ENCODE peak calls at places on chromosomes 16 and 17, in six cellular contexts. I is RWPE1; L is HCT116; R is CD4-positive, alpha-beta T cell; K is mesendoderm; B is breast epithelium. O is an unnamed sample.

GRCh38 chr16:11629071-11630030 is 38.9 kb upstream of the SNN start:
- DNase-seq in I (no peak), L (no peak), R (no peak), K (peak), B (no peak), O (no peak)

GRCh38 chr17:60817187-60817586 is 139.5 kb downstream of the BCAS3 start:
- DNase-seq in I (peak), L (no peak), R (no peak), K (no peak), B (no peak), O (peak)

GRCh38 chr17:1829189-1829578 is 518 bp downstream of the SMYD4 start:
- DNase-seq in I (peak), L (no peak), R (no peak), K (no peak), B (no peak), O (no peak)

GRCh38 chr17:74373838-74374606 is 6.7 kb downstream of the GPR142 start:
- DNase-seq in I (no peak), L (no peak), R (no peak), K (no peak), B (no peak), O (peak)

GRCh38 chr16:4114257-4115208 is 1.7 kb downstream of the ADCY9 start:
- DNase-seq in I (no peak), L (no peak), R (no peak), K (no peak), B (no peak), O (peak)

GRCh38 chr17:19546289-19547065 is 12.8 kb downstream of the SLC47A1 start:
- DNase-seq in I (no peak), L (no peak), R (no peak), K (peak), B (no peak), O (peak)

GRCh38 chr16:85759631-85760419 is 8.9 kb upstream of the C16orf74 start:
- DNase-seq in I (no peak), L (no peak), R (peak), K (no peak), B (no peak), O (peak)

GRCh38 chr17:47882247-47882646 is 13.8 kb upstream of the SP2 start:
- DNase-seq in I (no peak), L (no peak), R (no peak), K (no peak), B (no peak), O (peak)

GRCh38 chr16:3087836-3088235 is 11.3 kb downstream of the ZSCAN10 start:
- DNase-seq in I (no peak), L (no peak), R (no peak), K (no peak), B (no peak), O (no peak)

GRCh38 chr17:40340327-40340726 is 24.2 kb downstream of the GJD3 start:
- DNase-seq in I (no peak), L (no peak), R (no peak), K (no peak), B (no peak), O (no peak)

GRCh38 chr16:53080345-53081031 is 25.7 kb downstream of the CHD9 start:
- DNase-seq in I (peak), L (no peak), R (no peak), K (peak), B (no peak), O (peak)

GRCh38 chr16:14672403-14672971 is 21.6 kb downstream of the PLA2G10 start:
- DNase-seq in I (no peak), L (no peak), R (no peak), K (no peak), B (no peak), O (no peak)

GRCh38 chr17:37135581-37135980 is 186.8 kb downstream of the AATF start:
- DNase-seq in I (no peak), L (no peak), R (no peak), K (no peak), B (no peak), O (no peak)

GRCh38 chr16:63289834-63290460 is 1253.7 kb upstream of the CDH8 start:
- DNase-seq in I (peak), L (no peak), R (no peak), K (peak), B (no peak), O (peak)

GRCh38 chr16:17416461-17417221 is 54.1 kb downstream of the XYLT1 start:
- DNase-seq in I (no peak), L (no peak), R (peak), K (peak), B (no peak), O (peak)

GRCh38 chr16:89981414-89981813 is 32.9 kb downstream of the DEF8 start:
- DNase-seq in I (no peak), L (no peak), R (no peak), K (no peak), B (no peak), O (peak)

GRCh38 chr17:58310511-58311428 is 17.8 kb downstream of the TSPOAP1 start:
- DNase-seq in I (no peak), L (no peak), R (no peak), K (no peak), B (peak), O (peak)

GRCh38 chr17:238071-238963 is 56.9 kb upstream of the DOC2B start:
- DNase-seq in I (no peak), L (no peak), R (no peak), K (no peak), B (no peak), O (no peak)

GRCh38 chr17:8019665-8020064 is 17.2 kb downstream of the GUCY2D start:
- DNase-seq in I (peak), L (no peak), R (no peak), K (no peak), B (no peak), O (peak)

GRCh38 chr16:3948378-3948995 is 68.0 kb upstream of the CREBBP start:
- DNase-seq in I (no peak), L (no peak), R (no peak), K (no peak), B (peak), O (no peak)

GRCh38 chr17:75242461-75243042 is 18.9 kb downstream of the GGA3 start:
- DNase-seq in I (no peak), L (no peak), R (peak), K (no peak), B (no peak), O (peak)

GRCh38 chr17:47663997-47664941 is 14.6 kb downstream of the KPNB1 start:
- DNase-seq in I (peak), L (peak), R (peak), K (peak), B (no peak), O (peak)

GRCh38 chr16:50326264-50326663 is 42.5 kb downstream of the BRD7 start:
- DNase-seq in I (no peak), L (no peak), R (no peak), K (no peak), B (no peak), O (no peak)

GRCh38 chr16:5768445-5768844 is 670.9 kb upstream of the EEF2KMT start:
- DNase-seq in I (no peak), L (no peak), R (no peak), K (no peak), B (no peak), O (no peak)
- H3K27ac ChIP-seq in I (no peak), L (no peak), R (no peak), K (no peak), B (no peak), O (no peak)

GRCh38 chr17:10729334-10730193 is at the start of gene TMEM220:
- DNase-seq in I (no peak), L (no peak), R (peak), K (peak), B (peak), O (peak)
- H3K27ac ChIP-seq in I (no peak), L (no peak), R (peak), K (no peak), B (peak), O (peak)

GRCh38 chr17:4188076-4188475 is 45.1 kb downstream of the CYB5D2 start:
- DNase-seq in I (no peak), L (no peak), R (no peak), K (no peak), B (no peak), O (no peak)
- H3K27ac ChIP-seq in I (peak), L (no peak), R (no peak), K (no peak), B (peak), O (no peak)

DNA sequence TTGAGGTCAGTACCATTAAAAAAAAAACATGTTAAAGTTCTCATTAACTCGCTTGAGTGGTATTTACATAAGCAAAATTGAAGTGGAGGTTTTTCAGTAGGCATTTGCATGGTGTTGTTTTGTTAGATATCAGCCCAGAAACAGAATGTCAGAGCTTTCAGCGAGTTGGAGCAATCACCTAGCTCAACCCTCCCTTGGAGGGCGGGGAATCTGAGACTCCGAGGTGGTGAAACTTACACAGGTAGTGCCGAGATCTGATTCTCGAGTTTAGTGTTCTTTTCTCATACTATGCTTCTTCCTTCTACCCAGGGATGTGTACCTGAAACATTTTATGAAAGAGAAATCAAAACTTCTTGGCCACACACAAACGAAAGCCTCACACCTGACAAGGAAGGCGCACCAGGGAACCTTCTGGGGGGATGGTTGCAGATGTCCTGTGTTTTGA is 6.6 kb downstream of the SEC14L1 start:
- DNase-seq in I (no peak), L (no peak), R (no peak), K (no peak), B (no peak), O (no peak)
- H3K27ac ChIP-seq in I (no peak), L (no peak), R (no peak), K (no peak), B (peak), O (no peak)

DNA sequence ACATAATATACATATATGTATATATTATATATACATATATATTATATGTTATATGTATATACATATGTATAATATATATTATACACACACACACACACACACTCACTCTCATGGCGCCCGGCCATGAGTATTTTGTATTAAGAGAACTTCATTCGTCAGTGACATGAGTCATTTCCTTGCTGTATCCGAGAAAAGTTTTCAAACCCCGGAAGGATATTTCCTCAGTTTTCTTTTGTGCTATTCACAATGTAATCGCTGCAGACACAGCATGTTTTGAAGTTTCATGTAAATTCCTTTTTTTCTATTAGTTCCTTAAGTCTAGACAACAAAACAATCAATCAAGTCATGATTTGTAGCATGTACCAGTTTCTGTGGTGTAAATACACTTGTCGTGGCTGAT is 33.3 kb downstream of the OR1D5 start:
- DNase-seq in I (peak), L (no peak), R (no peak), K (no peak), B (no peak), O (peak)
- H3K27ac ChIP-seq in I (no peak), L (no peak), R (no peak), K (no peak), B (no peak), O (peak)

GRCh38 chr17:77738666-77739531 is 219.6 kb upstream of the TNRC6C start:
- DNase-seq in I (no peak), L (no peak), R (no peak), K (no peak), B (no peak), O (peak)

GRCh38 chr17:77735341-77736206 is 222.9 kb upstream of the TNRC6C start:
- DNase-seq in I (peak), L (no peak), R (no peak), K (peak), B (no peak), O (no peak)

GRCh38 chr17:77736721-77737120 is 221.8 kb upstream of the TNRC6C start:
- DNase-seq in I (no peak), L (no peak), R (no peak), K (no peak), B (no peak), O (no peak)

GRCh38 chr17:77736207-77736600 is 222.3 kb upstream of the TNRC6C start:
- DNase-seq in I (no peak), L (no peak), R (no peak), K (no peak), B (no peak), O (no peak)

DNA sequence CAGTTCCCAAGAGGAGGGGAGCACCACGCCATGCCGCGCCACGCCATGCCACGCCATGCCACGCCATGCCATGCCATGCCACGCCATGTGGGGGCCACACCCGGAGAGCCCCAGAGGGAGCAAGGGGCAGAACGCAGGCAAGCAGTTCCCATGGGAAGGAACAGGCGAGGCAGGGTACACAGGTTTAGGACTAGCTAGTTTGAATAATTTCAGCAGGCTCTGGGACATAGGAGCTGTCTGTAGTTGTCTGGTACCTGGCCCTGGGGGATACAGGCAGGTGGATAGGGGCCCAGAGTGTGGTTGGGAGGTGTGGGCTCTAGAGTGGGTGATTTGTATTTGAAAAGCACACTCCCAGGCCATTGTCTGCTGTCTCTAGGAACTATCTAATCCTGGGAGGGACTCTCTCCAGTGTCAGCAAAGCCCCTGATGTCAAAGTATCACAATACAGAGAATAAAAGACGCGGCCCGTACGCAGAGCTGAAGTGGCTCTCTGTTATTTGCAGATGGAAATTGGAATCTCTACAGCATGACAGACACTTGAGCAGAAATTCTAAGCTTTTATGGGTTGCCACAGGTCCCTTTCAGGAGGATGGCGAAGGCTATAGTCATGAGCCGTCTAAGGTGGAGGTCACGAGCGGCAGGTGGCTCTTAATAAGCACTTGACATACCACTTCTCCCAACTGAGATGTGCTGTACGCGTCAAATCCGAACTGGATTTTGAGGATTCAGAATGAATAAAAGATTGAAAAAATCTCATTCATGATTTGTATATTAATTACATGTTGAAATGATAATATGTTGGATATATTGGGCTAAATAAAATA is 220.8 kb upstream of the TNRC6C start:
- DNase-seq in I (no peak), L (no peak), R (no peak), K (no peak), B (no peak), O (no peak)
- H3K27ac ChIP-seq in I (no peak), L (no peak), R (no peak), K (no peak), B (peak), O (no peak)

GRCh38 chr17:81656118-81656743 is at the start of gene PDE6G:
- DNase-seq in I (no peak), L (no peak), R (no peak), K (no peak), B (no peak), O (peak)

GRCh38 chr17:81660441-81660840 is 4.1 kb upstream of the PDE6G start:
- DNase-seq in I (no peak), L (no peak), R (no peak), K (no peak), B (no peak), O (no peak)

GRCh38 chr17:81655378-81656117 is 794 bp downstream of the PDE6G start:
- DNase-seq in I (no peak), L (no peak), R (no peak), K (no peak), B (no peak), O (peak)

GRCh38 chr17:81659038-81659437 is 2.7 kb upstream of the PDE6G start:
- DNase-seq in I (no peak), L (no peak), R (no peak), K (no peak), B (no peak), O (peak)

GRCh38 chr17:81656835-81657234 is 493 bp upstream of the PDE6G start:
- DNase-seq in I (no peak), L (no peak), R (no peak), K (no peak), B (no peak), O (peak)
- H3K27ac ChIP-seq in I (no peak), L (no peak), R (no peak), K (no peak), B (no peak), O (no peak)

O was measured in osteoblast.